ENCODE peak calls at places on chromosomes 11 and 22, in ten cellular contexts. Q is fibroblast of lung; V is PC-3; X is CD4-positive, CD25-positive, alpha-beta regulatory T cell; G is naive thymus-derived CD4-positive, alpha-beta T cell; Y is CD8-positive, alpha-beta T cell; M is cardiac muscle cell; J is psoas muscle; E is mammary epithelial cell; W is astrocyte. A is an unnamed sample. For H3K4me1 and H3K9me3, the result is how much of the 10 kb centered on the place peaks cover.

GRCh38 chr11:116510886-116511650 is 261.7 kb downstream of the BUD13 start:
- DNase-seq in V (no peak), X (no peak), M (no peak), E (no peak), Y (peak), J (no peak), W (no peak), Q (no peak), G (no peak), A (no peak)

GRCh38 chr11:38123673-38124072 is 1525.6 kb upstream of the RAG2 start:
- DNase-seq in G (no peak), X (no peak), M (no peak), W (no peak), V (no peak), Q (no peak), Y (no peak), E (no peak), J (no peak), A (no peak)

GRCh38 chr11:65486570-65487466 is 12.0 kb upstream of the MALAT1 start:
- DNase-seq in M (no peak), Y (no peak), W (no peak), X (no peak), V (no peak), E (no peak), J (no peak), G (no peak), Q (no peak), A (peak)

GRCh38 chr11:26844963-26845362 is 123.1 kb upstream of the SLC5A12 start:
- DNase-seq in X (no peak), G (no peak), W (no peak), E (no peak), J (no peak), Q (no peak), V (no peak), M (no peak), Y (no peak), A (no peak)

GRCh38 chr11:99343117-99343516 is 322.4 kb downstream of the CNTN5 start:
- DNase-seq in X (no peak), Y (no peak), E (no peak), J (no peak), M (no peak), W (no peak), G (no peak), V (no peak), Q (no peak), A (no peak)

GRCh38 chr11:57649826-57650738 is at the start of gene YPEL4:
- DNase-seq in G (peak), Q (peak), Y (peak), X (peak), J (no peak), V (peak), M (peak), W (peak), E (peak), A (no peak)

GRCh38 chr11:35282226-35282882 is 137.0 kb downstream of the SLC1A2 start:
- DNase-seq in J (no peak), E (peak), W (peak), X (no peak), V (no peak), G (no peak), Q (peak), Y (no peak), M (peak), A (no peak)

GRCh38 chr22:45585437-45585755 is 82.7 kb downstream of the FBLN1 start:
- DNase-seq in Y (no peak), E (no peak), Q (peak), X (no peak), V (no peak), M (no peak), J (peak), W (peak), G (no peak), A (no peak)

GRCh38 chr22:20551805-20552449 is 44.5 kb downstream of the MED15 start:
- DNase-seq in V (no peak), M (peak), G (no peak), X (peak), E (no peak), Q (no peak), W (no peak), J (peak), Y (peak), A (no peak)

GRCh38 chr22:30397656-30398635 is 1.1 kb downstream of the SEC14L2 start:
- DNase-seq in Y (no peak), J (no peak), M (no peak), V (peak), E (no peak), W (no peak), X (no peak), Q (no peak), G (no peak), A (no peak)

GRCh38 chr11:125941241-125941605 is 4.6 kb upstream of the VSIG10L2 start:
- DNase-seq in W (no peak), Y (peak), J (no peak), E (no peak), Q (no peak), M (no peak), V (no peak), X (no peak), G (no peak), A (no peak)

GRCh38 chr11:1889941-1890855 is 1.5 kb downstream of the PRR33 start:
- DNase-seq in X (no peak), J (no peak), V (no peak), Q (no peak), G (peak), W (no peak), E (no peak), M (no peak), Y (peak), A (no peak)

GRCh38 chr11:115706735-115707134 is 202.5 kb upstream of the CADM1 start:
- DNase-seq in M (no peak), E (no peak), Y (no peak), X (no peak), V (no peak), G (no peak), J (no peak), Q (no peak), W (peak), A (no peak)

GRCh38 chr11:65427691-65428577 is 5.3 kb downstream of the NEAT1 start:
- DNase-seq in W (peak), Q (peak), E (peak), M (peak), V (peak), G (peak), J (peak), X (peak), Y (peak), A (no peak)

GRCh38 chr11:32137263-32137662 is 46.4 kb downstream of the RCN1 start:
- DNase-seq in W (peak), Y (no peak), V (peak), J (no peak), Q (peak), G (no peak), E (peak), M (peak), X (no peak), A (no peak)

GRCh38 chr11:119029340-119030028 is 1.2 kb downstream of the SLC37A4 start:
- DNase-seq in J (no peak), Q (no peak), V (peak), G (peak), W (no peak), X (peak), M (peak), E (no peak), Y (no peak), A (peak)

GRCh38 chr11:121067453-121067852 is 33.6 kb upstream of the TECTA start:
- DNase-seq in M (no peak), J (no peak), X (no peak), G (no peak), Q (peak), Y (no peak), E (no peak), W (no peak), V (peak), A (no peak)

GRCh38 chr22:35310556-35311550 is 11.2 kb downstream of the TOM1 start:
- DNase-seq in W (no peak), M (no peak), G (no peak), Y (peak), X (no peak), E (no peak), Q (no peak), J (no peak), V (peak), A (no peak)

GRCh38 chr11:16981651-16982194 is 32.5 kb downstream of the PLEKHA7 start:
- DNase-seq in G (no peak), Y (no peak), X (no peak), V (no peak), M (peak), Q (peak), E (peak), J (no peak), W (peak), A (peak)

GRCh38 chr22:45262931-45263789 is 21.6 kb upstream of the UPK3A start:
- DNase-seq in Y (no peak), J (peak), Q (no peak), X (no peak), V (no peak), G (no peak), E (no peak), M (no peak), W (no peak), A (no peak)

GRCh38 chr11:134663506-134664313 is 251.7 kb upstream of the B3GAT1 start:
- DNase-seq in Y (peak), X (no peak), G (no peak), E (no peak), V (no peak), M (no peak), W (no peak), Q (no peak), J (no peak), A (no peak)

GRCh38 chr22:21055564-21055834 is 9.8 kb downstream of the LRRC74B start:
- DNase-seq in Y (no peak), G (no peak), Q (no peak), E (no peak), J (no peak), X (no peak), W (no peak), V (no peak), M (no peak), A (no peak)

GRCh38 chr11:933002-933820 is 7.5 kb downstream of the AP2A2 start:
- DNase-seq in Q (peak), V (no peak), E (no peak), G (no peak), Y (no peak), J (no peak), X (no peak), W (peak), M (peak), A (no peak)

GRCh38 chr11:103537904-103538502 is 428.8 kb downstream of the DYNC2H1 start:
- DNase-seq in X (no peak), W (no peak), M (peak), Y (no peak), V (peak), E (peak), Q (peak), G (no peak), J (no peak), A (peak)

GRCh38 chr11:9728058-9728457 is 64.2 kb downstream of the SWAP70 start:
- DNase-seq in J (no peak), W (no peak), Y (no peak), E (no peak), X (no peak), Q (no peak), V (no peak), G (no peak), M (no peak), A (no peak)

GRCh38 chr11:87726511-87726910 is 448.7 kb downstream of the RAB38 start:
- DNase-seq in G (no peak), V (peak), J (no peak), E (no peak), Y (no peak), W (peak), Q (no peak), X (no peak), M (no peak), A (no peak)

GRCh38 chr22:44225091-44225689 is 44.5 kb downstream of the PARVG start:
- DNase-seq in Y (no peak), Q (no peak), J (no peak), G (no peak), X (no peak), W (no peak), E (no peak), V (no peak), M (no peak), A (no peak)

GRCh38 chr11:20258496-20258895 is 98.2 kb upstream of the DBX1 start:
- DNase-seq in E (no peak), W (no peak), J (no peak), V (no peak), Q (no peak), G (no peak), Y (no peak), M (no peak), X (no peak), A (no peak)

GRCh38 chr11:75468534-75469340 is 35.7 kb upstream of the KLHL35 start:
- DNase-seq in V (no peak), M (peak), W (peak), E (no peak), X (no peak), J (peak), Y (no peak), G (no peak), Q (peak), A (no peak)

GRCh38 chr11:31355131-31355530 is 14.4 kb downstream of the DCDC1 start:
- DNase-seq in W (no peak), V (no peak), E (peak), J (no peak), Q (peak), Y (no peak), X (no peak), M (peak), G (no peak), A (no peak)

GRCh38 chr11:64339319-64339718 is 685 bp upstream of the CCDC88B start:
- DNase-seq in Q (no peak), Y (no peak), W (no peak), V (no peak), E (no peak), X (no peak), M (no peak), J (no peak), G (no peak), A (no peak)
- H3K4me3 ChIP-seq in Q (no peak), Y (peak), W (no peak), V (no peak), E (no peak), X (peak), M (no peak), J (no peak), G (peak), A (no peak)

GRCh38 chr11:24145411-24145810 is 351.4 kb upstream of the LUZP2 start:
- DNase-seq in G (no peak), J (no peak), V (no peak), E (no peak), Q (no peak), X (no peak), W (no peak), M (no peak), Y (no peak), A (no peak)

GRCh38 chr11:24142062-24142461 is 354.8 kb upstream of the LUZP2 start:
- DNase-seq in W (no peak), X (no peak), G (no peak), M (no peak), J (no peak), Y (no peak), V (no peak), Q (no peak), E (no peak), A (no peak)
- H3K4me1 ChIP-seq in W (under half), X (under half), G (under half), M (under half), J (under half), Y (under half), V (under half), Q (under half), E (under half), A (under half)

GRCh38 chr22:47884775-47885174 is 1122.3 kb downstream of the TBC1D22A start:
- DNase-seq in W (no peak), G (no peak), Q (no peak), M (no peak), X (no peak), Y (no peak), J (no peak), V (no peak), E (no peak), A (no peak)

GRCh38 chr22:47884200-47884599 is 1121.8 kb downstream of the TBC1D22A start:
- DNase-seq in G (no peak), Y (no peak), E (no peak), Q (no peak), W (no peak), X (no peak), J (no peak), M (no peak), V (no peak), A (no peak)

GRCh38 chr22:47891609-47892008 is 1129.2 kb downstream of the TBC1D22A start:
- DNase-seq in Y (no peak), V (no peak), G (no peak), E (no peak), W (no peak), J (no peak), M (no peak), X (no peak), Q (no peak), A (no peak)

GRCh38 chr22:47883757-47884156 is 1121.3 kb downstream of the TBC1D22A start:
- DNase-seq in J (no peak), G (no peak), W (no peak), E (no peak), X (no peak), V (no peak), M (no peak), Q (no peak), Y (no peak), A (no peak)

DNA sequence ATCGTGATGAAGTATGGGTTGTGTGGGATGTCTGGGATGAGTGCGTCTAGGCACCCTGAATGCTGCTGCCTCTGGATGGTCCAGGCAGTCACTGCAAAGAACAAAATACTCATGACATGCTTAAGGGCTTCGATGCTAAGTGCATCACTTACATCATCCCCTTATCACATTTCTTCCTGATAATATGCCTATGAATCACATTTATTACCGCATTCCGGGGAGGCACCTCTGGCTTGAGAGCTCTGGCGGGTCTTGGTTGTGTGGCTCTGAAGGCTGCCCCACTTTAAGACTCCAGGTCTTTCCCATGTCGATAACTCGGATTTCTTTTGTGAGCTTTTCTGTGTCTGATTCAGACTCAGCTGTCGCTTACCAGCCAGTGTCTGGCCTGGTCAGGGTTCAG is 1126.4 kb downstream of the TBC1D22A start:
- DNase-seq in Q (no peak), Y (no peak), V (no peak), G (no peak), X (no peak), E (no peak), J (no peak), M (no peak), W (no peak), A (no peak)
- H3K9me3 ChIP-seq in Q (under half), Y (under half), V (under half), G (under half), X (under half), E (under half), J (under half), M (under half), W (under half), A (under half)

DNA sequence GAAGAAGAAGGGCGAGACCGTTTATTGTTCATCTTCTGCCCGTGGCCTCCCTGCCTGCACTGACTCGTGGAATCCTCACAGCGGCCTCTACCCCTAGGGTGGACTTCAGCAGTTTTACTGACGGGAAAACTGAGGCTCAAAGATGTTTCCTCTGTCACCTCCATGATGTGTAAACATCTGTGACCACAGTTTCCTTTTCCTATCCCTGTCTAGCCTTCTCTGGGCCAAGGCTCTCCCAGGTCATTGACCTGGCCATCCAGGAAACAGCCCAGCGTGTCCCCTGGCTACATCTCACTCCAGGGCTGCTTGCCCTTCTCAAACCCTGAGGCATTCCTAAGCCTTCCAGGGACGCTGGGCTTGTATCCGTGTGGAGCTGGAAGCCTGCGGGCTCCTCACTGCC is 49.0 kb upstream of the GCAT start:
- DNase-seq in M (no peak), X (no peak), Y (no peak), G (no peak), W (no peak), J (no peak), V (no peak), Q (no peak), E (no peak), A (no peak)
- H3K4me3 ChIP-seq in M (no peak), X (no peak), Y (no peak), G (no peak), W (no peak), J (no peak), V (no peak), Q (no peak), E (no peak), A (no peak)

GRCh38 chr22:42682113-42682851 is 33.1 kb upstream of the CYB5R3 start:
- DNase-seq in M (no peak), X (no peak), J (no peak), G (no peak), W (no peak), Y (no peak), Q (no peak), E (no peak), V (no peak), A (no peak)
- H3K4me1 ChIP-seq in M (under half), X (under half), J (half or more), G (under half), W (under half), Y (under half), Q (under half), E (under half), V (under half), A (under half)

GRCh38 chr22:49084203-49084602 is 743.5 kb downstream of the BRD1 start:
- DNase-seq in E (no peak), X (no peak), V (peak), Y (no peak), G (no peak), W (no peak), M (no peak), Q (no peak), J (no peak), A (no peak)
- H3K9me3 ChIP-seq in E (half or more), X (under half), V (under half), Y (under half), G (under half), W (under half), M (under half), Q (under half), J (under half), A (under half)

GRCh38 chr11:60852639-60853468 is 2.9 kb downstream of the PTGDR2 start:
- DNase-seq in V (no peak), Y (no peak), W (no peak), J (no peak), Q (no peak), E (no peak), M (no peak), X (no peak), G (no peak), A (no peak)
- H3K4me3 ChIP-seq in V (no peak), Y (no peak), W (no peak), J (no peak), Q (no peak), E (no peak), M (no peak), X (no peak), G (no peak), A (no peak)

DNA sequence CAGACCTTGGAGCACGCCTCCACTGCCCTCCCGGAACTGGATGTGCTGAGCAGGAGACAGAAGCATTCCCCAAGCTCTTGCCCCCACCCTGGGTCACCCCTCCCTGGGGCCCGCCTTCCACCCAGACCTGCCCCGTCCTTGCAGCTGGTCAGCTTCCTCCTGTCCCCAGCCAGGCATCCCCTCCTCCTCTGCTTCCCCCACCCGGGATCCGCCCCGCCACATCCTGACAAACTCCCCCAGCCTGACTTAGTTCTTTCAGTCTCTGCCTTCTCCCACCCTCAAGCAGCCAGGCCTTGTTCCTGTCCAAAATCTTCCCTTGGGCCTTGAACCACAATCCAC is 1.1 kb upstream of the PLXNB2 start:
- DNase-seq in J (peak), V (no peak), E (no peak), X (no peak), Q (peak), M (peak), W (peak), Y (no peak), G (no peak), A (no peak)
- H3K4me1 ChIP-seq in J (under half), V (under half), E (under half), X (under half), Q (under half), M (under half), W (under half), Y (under half), G (under half), A (under half)

GRCh38 chr22:47251911-47252310 is 489.5 kb downstream of the TBC1D22A start:
- DNase-seq in W (no peak), E (no peak), M (no peak), Y (no peak), V (no peak), G (no peak), J (no peak), X (no peak), Q (no peak), A (no peak)
- H3K9me3 ChIP-seq in W (under half), E (under half), M (under half), Y (under half), V (under half), G (under half), J (under half), X (under half), Q (under half), A (under half)

GRCh38 chr11:72864692-72865655 is 50.8 kb downstream of the ATG16L2 start:
- DNase-seq in Y (no peak), V (peak), E (no peak), J (no peak), M (peak), Q (peak), G (no peak), W (peak), X (no peak), A (no peak)
- H3K4me3 ChIP-seq in Y (no peak), V (no peak), E (no peak), J (no peak), M (no peak), Q (no peak), G (no peak), W (no peak), X (no peak), A (no peak)